ENCODE peak calls at places on chromosomes 12 and 14, in five cellular contexts. O is Caco-2, X is MM.1S, N is OCI-LY7, E is PC-3. D is an unnamed sample.

GRCh38 chr12:123591702-123592481 is 7.5 kb downstream of the TMED2 start:
- DNase-seq in O (peak), X (no peak), N (no peak), E (no peak), D (no peak)

GRCh38 chr12:107126688-107127481 is 33.5 kb upstream of the CRY1 start:
- DNase-seq in O (no peak), X (no peak), N (no peak), E (peak), D (no peak)

GRCh38 chr12:66627270-66627987 is 51.4 kb downstream of the GRIP1 start:
- DNase-seq in O (no peak), X (no peak), N (no peak), E (no peak), D (no peak)

GRCh38 chr14:20652996-20653975 is 11.8 kb upstream of the OR6S1 start:
- DNase-seq in O (no peak), X (no peak), N (no peak), E (no peak), D (no peak)

GRCh38 chr12:129788506-129788905 is 115.3 kb downstream of the TMEM132D start:
- DNase-seq in O (no peak), X (no peak), N (no peak), E (peak), D (no peak)

GRCh38 chr12:12983420-12984035 is 16.5 kb downstream of the HEBP1 start:
- DNase-seq in O (no peak), X (peak), N (no peak), E (peak), D (no peak)

GRCh38 chr12:94263011-94263786 is 114.8 kb downstream of the PLXNC1 start:
- DNase-seq in O (no peak), X (no peak), N (peak), E (no peak), D (peak)

GRCh38 chr14:66231823-66232222 is 254.3 kb upstream of the CCDC196 start:
- DNase-seq in O (no peak), X (no peak), N (no peak), E (no peak), D (no peak)

GRCh38 chr14:77197988-77198387 is 16.4 kb downstream of the TMEM63C start:
- DNase-seq in O (no peak), X (no peak), N (no peak), E (no peak), D (no peak)

GRCh38 chr12:96195845-96196451 is 1.8 kb downstream of the ELK3 start:
- DNase-seq in O (no peak), X (peak), N (no peak), E (peak), D (no peak)

GRCh38 chr14:70654609-70655008 is 12.9 kb downstream of the TTC9 start:
- DNase-seq in O (no peak), X (no peak), N (peak), E (peak), D (peak)

GRCh38 chr12:124442772-124443445 is 124.5 kb downstream of the NCOR2 start:
- DNase-seq in O (no peak), X (no peak), N (no peak), E (no peak), D (no peak)

GRCh38 chr12:102459314-102459713 is 21.0 kb downstream of the IGF1 start:
- DNase-seq in O (no peak), X (no peak), N (no peak), E (no peak), D (no peak)

GRCh38 chr12:21971344-21971743 is 30.1 kb upstream of the ABCC9 start:
- DNase-seq in O (no peak), X (no peak), N (no peak), E (no peak), D (no peak)

GRCh38 chr14:100155881-100156645 is 3.4 kb downstream of the DEGS2 start:
- DNase-seq in O (no peak), X (no peak), N (no peak), E (peak), D (no peak)

GRCh38 chr12:117430246-117430645 is 68.8 kb upstream of the NOS1 start:
- DNase-seq in O (no peak), X (no peak), N (no peak), E (no peak), D (no peak)

GRCh38 chr14:39939023-39939422 is 506.8 kb upstream of the FBXO33 start:
- DNase-seq in O (no peak), X (no peak), N (no peak), E (peak), D (no peak)

GRCh38 chr12:132275110-132275531 is 54.3 kb downstream of the GALNT9 start:
- DNase-seq in O (peak), X (no peak), N (no peak), E (peak), D (no peak)

GRCh38 chr12:3407723-3408122 is 83.3 kb upstream of the PRMT8 start:
- DNase-seq in O (no peak), X (no peak), N (no peak), E (no peak), D (no peak)

GRCh38 chr12:10753066-10753465 is 29.9 kb upstream of the YBX3 start:
- DNase-seq in O (no peak), X (no peak), N (no peak), E (peak), D (no peak)

GRCh38 chr12:6852651-6853354 is 853 bp downstream of the USP5 start:
- DNase-seq in O (no peak), X (peak), N (peak), E (peak), D (no peak)

GRCh38 chr12:42469355-42470006 is 120.1 kb downstream of the PRICKLE1 start:
- DNase-seq in O (no peak), X (peak), N (peak), E (no peak), D (peak)

GRCh38 chr14:37230551-37231194 is 32.9 kb downstream of the MIPOL1 start:
- DNase-seq in O (no peak), X (peak), N (peak), E (peak), D (peak)

GRCh38 chr14:93142854-93143652 is 27.3 kb upstream of the ITPK1 start:
- DNase-seq in O (no peak), X (no peak), N (no peak), E (no peak), D (no peak)

GRCh38 chr12:93571854-93572711 is at the start of gene SOCS2:
- DNase-seq in O (peak), X (peak), N (no peak), E (peak), D (peak)

GRCh38 chr12:127649951-127650350 is 617.0 kb upstream of the TMEM132C start:
- DNase-seq in O (no peak), X (no peak), N (no peak), E (no peak), D (no peak)

GRCh38 chr14:44803239-44803905 is 158.4 kb downstream of the KLHL28 start:
- DNase-seq in O (no peak), X (peak), N (peak), E (peak), D (peak)

GRCh38 chr14:93094121-93094918 is 21.4 kb downstream of the ITPK1 start:
- DNase-seq in O (no peak), X (no peak), N (no peak), E (no peak), D (no peak)

GRCh38 chr14:83071888-83072501 is 1538.3 kb upstream of the SEL1L start:
- DNase-seq in O (no peak), X (peak), N (peak), E (peak), D (no peak)

GRCh38 chr12:109795023-109795422 is 38.2 kb downstream of the TRPV4 start:
- DNase-seq in O (no peak), X (no peak), N (no peak), E (peak), D (no peak)

GRCh38 chr12:31362115-31362758 is 36.3 kb upstream of the SINHCAF start:
- DNase-seq in O (peak), X (peak), N (peak), E (no peak), D (no peak)

GRCh38 chr14:51862171-51862838 is 1.9 kb downstream of the GNG2 start:
- DNase-seq in O (no peak), X (peak), N (peak), E (no peak), D (no peak)

GRCh38 chr14:69487226-69487625 is 2.7 kb downstream of the PLEKHD1 start:
- DNase-seq in O (no peak), X (no peak), N (no peak), E (no peak), D (no peak)

GRCh38 chr12:6370994-6371754 is 4.2 kb downstream of the SCNN1A start:
- DNase-seq in O (peak), X (no peak), N (no peak), E (peak), D (no peak)

GRCh38 chr14:58662759-58663158 is 25.0 kb downstream of the DACT1 start:
- DNase-seq in O (no peak), X (no peak), N (no peak), E (no peak), D (no peak)

GRCh38 chr12:42660968-42661937 is 71.7 kb upstream of the PRICKLE1 start:
- DNase-seq in O (no peak), X (no peak), N (no peak), E (peak), D (no peak)

DNA sequence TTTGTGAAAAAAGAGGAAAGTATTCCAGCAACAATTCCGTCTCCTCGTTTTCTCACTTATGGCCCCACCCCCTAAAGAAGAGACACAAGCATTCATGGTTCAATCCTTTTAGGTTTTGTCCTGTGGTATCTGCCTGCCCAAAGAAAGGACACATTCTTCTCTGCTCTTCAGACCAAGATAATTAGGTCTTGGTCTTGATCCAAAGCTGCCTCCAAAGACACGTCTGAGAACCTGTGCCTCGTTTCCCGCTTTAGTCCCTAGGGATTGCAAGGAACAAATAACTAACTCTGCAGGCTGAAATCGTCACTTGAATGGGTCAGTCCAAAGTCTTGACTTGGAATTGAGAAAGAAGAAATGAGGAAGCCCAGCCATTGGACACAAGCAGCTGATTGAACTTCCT is 202.7 kb upstream of the FAR2 start:
- DNase-seq in O (no peak), X (no peak), N (no peak), E (no peak), D (no peak)
- TF ChIP-seq CTCF in O (no peak), X (no peak), N (no peak), E (no peak), D (no peak)

GRCh38 chr14:38404100-38404541 is 148.2 kb upstream of the CLEC14A start:
- DNase-seq in O (no peak), X (no peak), N (no peak), E (peak), D (no peak)

GRCh38 chr14:38409081-38409705 is 153.3 kb upstream of the CLEC14A start:
- DNase-seq in O (no peak), X (no peak), N (no peak), E (no peak), D (no peak)

GRCh38 chr14:38404616-38405015 is 148.7 kb upstream of the CLEC14A start:
- DNase-seq in O (no peak), X (no peak), N (no peak), E (peak), D (no peak)

GRCh38 chr14:38400751-38401150 is 144.9 kb upstream of the CLEC14A start:
- DNase-seq in O (no peak), X (no peak), N (no peak), E (no peak), D (no peak)

GRCh38 chr14:38405851-38406630 is 150.1 kb upstream of the CLEC14A start:
- DNase-seq in O (no peak), X (no peak), N (no peak), E (peak), D (no peak)
- TF ChIP-seq CTCF in O (no peak), X (no peak), N (no peak), E (no peak), D (no peak)

GRCh38 chr14:96934961-96935360 is 137.8 kb downstream of the VRK1 start:
- DNase-seq in O (no peak), X (no peak), N (no peak), E (no peak), D (no peak)

GRCh38 chr14:96940009-96940408 is 142.8 kb downstream of the VRK1 start:
- DNase-seq in O (peak), X (no peak), N (no peak), E (peak), D (no peak)

GRCh38 chr14:96944297-96944696 is 147.1 kb downstream of the VRK1 start:
- DNase-seq in O (no peak), X (no peak), N (no peak), E (no peak), D (no peak)

GRCh38 chr14:96938946-96939345 is 141.8 kb downstream of the VRK1 start:
- DNase-seq in O (no peak), X (no peak), N (no peak), E (no peak), D (peak)
- TF ChIP-seq CTCF in O (peak), X (no peak), N (peak), E (peak), D (peak)

GRCh38 chr12:90984114-90984513 is 20.7 kb downstream of the EPYC start:
- DNase-seq in O (no peak), X (no peak), N (no peak), E (no peak), D (no peak)

GRCh38 chr12:90991952-90992465 is 12.8 kb downstream of the EPYC start:
- DNase-seq in O (no peak), X (no peak), N (no peak), E (no peak), D (no peak)

GRCh38 chr12:90989617-90990232 is 15.0 kb downstream of the EPYC start:
- DNase-seq in O (no peak), X (no peak), N (no peak), E (no peak), D (no peak)

GRCh38 chr12:90987101-90987500 is 17.7 kb downstream of the EPYC start:
- DNase-seq in O (peak), X (no peak), N (no peak), E (peak), D (no peak)

GRCh38 chr12:90987520-90987919 is 17.3 kb downstream of the EPYC start:
- DNase-seq in O (no peak), X (no peak), N (no peak), E (no peak), D (no peak)
- TF ChIP-seq CTCF in O (peak), X (peak), N (peak), E (peak), D (no peak)

D was measured in GM20000.